ENCODE peak calls at places on chromosome 19, in nine cellular contexts. I is tibial nerve; F is activated CD4-positive, alpha-beta T cell treated with anti-CD3 and anti-CD28 coated beads for 48 hours; Y is stimulated activated CD8-positive, alpha-beta memory T cell treated with anti-CD3 and anti-CD28 coated beads, Interleukin-12 subunit alpha, Interleukin-12 subunit beta, amount 100 ng/mL, for 1 hour; Q is PC-9; T is hepatocyte; S is AG09319; N is activated T-cell treated with anti-CD3 and anti-CD28 coated beads for 4 hours; O is NCI-H1417. M is an unnamed sample.

GRCh38 chr19:2050349-2050990 is 574 bp downstream of the MKNK2 start:
- DNase-seq in N (no peak), S (no peak), T (no peak), O (peak; percentile 60), Y (no peak), Q (no peak), I (no peak), F (no peak), M (no peak)

GRCh38 chr19:56144396-56144795 is 3.3 kb downstream of the ZNF444 start:
- DNase-seq in T (no peak), N (no peak), S (no peak), O (no peak), I (no peak), Y (no peak), Q (no peak), F (no peak), M (no peak)

GRCh38 chr19:8017808-8018207 is 12.4 kb upstream of the ELAVL1 start:
- DNase-seq in I (no peak), Q (no peak), S (no peak), F (peak; percentile 48), Y (peak; percentile 12), N (no peak), T (no peak), O (no peak), M (no peak)

GRCh38 chr19:33005440-33005839 is 33.4 kb downstream of the FAAP24 start:
- DNase-seq in T (no peak), Q (peak; percentile 89), I (no peak), F (no peak), O (peak; percentile 58), N (no peak), S (no peak), Y (no peak), M (no peak)

GRCh38 chr19:4373601-4374441 is 26.5 kb downstream of the SH3GL1 start:
- DNase-seq in N (no peak), T (no peak), O (no peak), S (no peak), F (no peak), Y (no peak), I (no peak), Q (no peak), M (no peak)

GRCh38 chr19:45305421-45305820 is 17.3 kb downstream of the CKM start:
- DNase-seq in S (no peak), F (no peak), I (no peak), O (no peak), Q (no peak), T (no peak), Y (no peak), N (no peak), M (no peak)

GRCh38 chr19:48539503-48540096 is 12.4 kb upstream of the SULT2B1 start:
- DNase-seq in F (no peak), Q (no peak), O (peak; percentile 83), I (no peak), S (no peak), Y (no peak), T (peak; percentile 68), N (no peak), M (no peak)

GRCh38 chr19:33456076-33456844 is 65.3 kb downstream of the PEPD start:
- DNase-seq in T (no peak), I (no peak), O (no peak), Y (no peak), S (no peak), F (no peak), Q (no peak), N (no peak), M (no peak)